ENCODE peak calls at places on chromosomes 5 and 9, in seven cellular contexts. D is Caco-2; U is kidney; A is adrenal gland; I is CD8-positive, alpha-beta memory T cell; F is aorta; O is A673. P is an unnamed sample. For H3K4me1, the result is how much of the 10 kb centered on the place peaks cover.

GRCh38 chr5:172172912-172173591 is 15.0 kb downstream of the STK10 start:
- DNase-seq in D (no peak), U (no peak), A (no peak), I (no peak), F (no peak), O (no peak), P (no peak)

GRCh38 chr9:103707181-103707580 is 386.9 kb upstream of the SMC2 start:
- DNase-seq in D (no peak), U (no peak), A (no peak), I (no peak), F (no peak), O (no peak), P (no peak)

GRCh38 chr9:12060811-12061210 is 632.4 kb upstream of the TYRP1 start:
- DNase-seq in D (no peak), U (no peak), A (peak), I (no peak), F (no peak), O (no peak), P (no peak)

GRCh38 chr5:72955143-72955767 is 586 bp upstream of the FCHO2 start:
- DNase-seq in D (peak), U (peak), A (peak), I (no peak), F (peak), O (no peak), P (no peak)

GRCh38 chr9:82170079-82170662 is 181.6 kb downstream of the SPATA31D1 start:
- DNase-seq in D (no peak), U (no peak), A (no peak), I (no peak), F (no peak), O (peak), P (no peak)

GRCh38 chr5:146342519-146342881 is 3.9 kb downstream of the POU4F3 start:
- DNase-seq in D (no peak), U (no peak), A (no peak), I (no peak), F (no peak), O (no peak), P (no peak)

GRCh38 chr5:132103969-132104391 is 30.4 kb downstream of the CSF2 start:
- DNase-seq in D (no peak), U (no peak), A (no peak), I (no peak), F (no peak), O (no peak), P (no peak)

GRCh38 chr5:13212843-13213242 is 731.6 kb downstream of the DNAH5 start:
- DNase-seq in D (no peak), U (no peak), A (no peak), I (no peak), F (no peak), O (no peak), P (no peak)

GRCh38 chr5:1246711-1247431 is 21.7 kb downstream of the SLC6A18 start:
- DNase-seq in D (peak), U (no peak), A (peak), I (no peak), F (no peak), O (peak), P (peak)

GRCh38 chr9:112175796-112176315 is 759 bp upstream of the SUSD1 start:
- DNase-seq in D (no peak), U (no peak), A (no peak), I (no peak), F (no peak), O (no peak), P (no peak)

GRCh38 chr5:43985411-43985810 is 382.4 kb downstream of the NNT start:
- DNase-seq in D (no peak), U (no peak), A (no peak), I (no peak), F (no peak), O (no peak), P (no peak)

GRCh38 chr5:172370648-172371248 is 83.6 kb downstream of the SH3PXD2B start:
- DNase-seq in D (no peak), U (no peak), A (peak), I (no peak), F (no peak), O (peak), P (peak)

GRCh38 chr5:132498152-132498551 is 7.6 kb upstream of the IRF1 start:
- DNase-seq in D (no peak), U (no peak), A (peak), I (no peak), F (peak), O (no peak), P (no peak)

GRCh38 chr5:35488055-35488454 is 129.6 kb upstream of the SPEF2 start:
- DNase-seq in D (no peak), U (no peak), A (no peak), I (no peak), F (no peak), O (no peak), P (no peak)

GRCh38 chr5:108345541-108346171 is 36.2 kb downstream of the FBXL17 start:
- DNase-seq in D (no peak), U (no peak), A (no peak), I (no peak), F (no peak), O (peak), P (peak)

GRCh38 chr9:132161743-132162187 is at the start of gene NTNG2:
- DNase-seq in D (no peak), U (no peak), A (no peak), I (no peak), F (no peak), O (no peak), P (no peak)

GRCh38 chr9:19925674-19926503 is 137.1 kb upstream of the SLC24A2 start:
- DNase-seq in D (peak), U (peak), A (peak), I (peak), F (no peak), O (peak), P (peak)

GRCh38 chr9:111107141-111107540 is 68.9 kb upstream of the LPAR1 start:
- DNase-seq in D (no peak), U (no peak), A (no peak), I (no peak), F (no peak), O (no peak), P (no peak)

GRCh38 chr5:172943906-172944305 is 15.3 kb upstream of the RPL26L1 start:
- DNase-seq in D (no peak), U (peak), A (no peak), I (no peak), F (peak), O (peak), P (no peak)

GRCh38 chr9:16710888-16711287 is 159.6 kb downstream of the BNC2 start:
- DNase-seq in D (no peak), U (no peak), A (no peak), I (no peak), F (no peak), O (no peak), P (no peak)

GRCh38 chr9:95776131-95776530 is 99.4 kb upstream of the ERCC6L2 start:
- DNase-seq in D (no peak), U (no peak), A (no peak), I (no peak), F (no peak), O (no peak), P (no peak)

GRCh38 chr5:130479045-130479804 is 575.0 kb downstream of the CHSY3 start:
- DNase-seq in D (no peak), U (no peak), A (no peak), I (no peak), F (no peak), O (peak), P (no peak)

GRCh38 chr5:73777192-73777591 is 151.2 kb downstream of the ARHGEF28 start:
- DNase-seq in D (no peak), U (no peak), A (no peak), I (no peak), F (no peak), O (no peak), P (no peak)

GRCh38 chr9:91560301-91560700 is 136.7 kb upstream of the NFIL3 start:
- DNase-seq in D (no peak), U (no peak), A (no peak), I (no peak), F (no peak), O (peak), P (no peak)

GRCh38 chr9:65435464-65435863 is 150.5 kb upstream of the FOXD4L5 start:
- DNase-seq in D (no peak), U (no peak), A (no peak), I (no peak), F (no peak), O (no peak), P (no peak)

GRCh38 chr5:36939969-36940858 is 63.6 kb downstream of the NIPBL start:
- DNase-seq in D (no peak), U (no peak), A (no peak), I (no peak), F (no peak), O (no peak), P (no peak)

GRCh38 chr9:99142275-99142674 is 37.4 kb downstream of the TGFBR1 start:
- DNase-seq in D (no peak), U (no peak), A (no peak), I (no peak), F (no peak), O (no peak), P (no peak)

GRCh38 chr9:630817-631216 is 210.7 kb upstream of the DMRT1 start:
- DNase-seq in D (no peak), U (no peak), A (no peak), I (no peak), F (no peak), O (no peak), P (no peak)

GRCh38 chr9:37746448-37747270 is 6.9 kb upstream of the TRMT10B start:
- DNase-seq in D (no peak), U (no peak), A (no peak), I (no peak), F (no peak), O (peak), P (peak)

GRCh38 chr5:1789838-1790462 is 9.7 kb downstream of the MRPL36 start:
- DNase-seq in D (peak), U (no peak), A (no peak), I (no peak), F (peak), O (peak), P (no peak)

GRCh38 chr5:142618125-142618524 is 67.8 kb downstream of the FGF1 start:
- DNase-seq in D (no peak), U (no peak), A (no peak), I (no peak), F (no peak), O (peak), P (peak)

DNA sequence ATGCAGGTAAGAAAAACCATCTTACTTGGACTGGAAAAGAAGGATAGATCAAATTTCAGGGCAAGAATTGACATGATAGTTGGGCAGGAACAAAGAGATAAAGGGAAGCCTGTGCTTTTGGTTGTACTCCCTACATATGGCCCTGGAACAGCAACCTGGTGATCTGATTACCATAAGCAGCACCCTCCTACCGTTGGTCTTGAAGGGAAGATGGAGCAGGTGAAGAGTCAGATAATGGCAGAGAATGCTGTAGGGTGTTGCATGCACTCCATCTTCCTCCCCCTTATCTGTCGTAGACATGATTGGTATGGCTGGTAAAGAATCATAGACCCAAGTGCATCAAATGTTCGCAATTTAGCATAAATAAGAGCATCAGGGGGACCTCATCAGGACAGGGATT is 4.7 kb downstream of the IRGM start:
- DNase-seq in D (no peak), U (no peak), A (no peak), I (no peak), F (no peak), O (no peak), P (no peak)
- H3K4me1 ChIP-seq in D (under half), U (under half), A (under half), I (under half), F (under half), O (under half), P (under half)

GRCh38 chr5:150661821-150662596 is 958 bp downstream of the MYOZ3 start:
- DNase-seq in D (no peak), U (no peak), A (no peak), I (no peak), F (no peak), O (no peak), P (no peak)
- H3K4me1 ChIP-seq in D (under half), U (under half), A (under half), I (under half), F (under half), O (under half), P (under half)

GRCh38 chr5:38465045-38465444 is 91.4 kb downstream of the LIFR start:
- DNase-seq in D (no peak), U (no peak), A (no peak), I (no peak), F (no peak), O (no peak), P (peak)

GRCh38 chr5:38467353-38468040 is 88.9 kb downstream of the LIFR start:
- DNase-seq in D (no peak), U (peak), A (no peak), I (no peak), F (peak), O (no peak), P (no peak)

GRCh38 chr5:38468202-38468656 is 88.2 kb downstream of the LIFR start:
- DNase-seq in D (no peak), U (no peak), A (no peak), I (no peak), F (peak), O (no peak), P (no peak)

GRCh38 chr5:38465702-38466443 is 90.6 kb downstream of the LIFR start:
- DNase-seq in D (no peak), U (no peak), A (no peak), I (no peak), F (no peak), O (no peak), P (no peak)

GRCh38 chr5:38466444-38467189 is 89.8 kb downstream of the LIFR start:
- DNase-seq in D (no peak), U (peak), A (peak), I (no peak), F (peak), O (no peak), P (no peak)
- H3K4me1 ChIP-seq in D (under half), U (half or more), A (under half), I (under half), F (under half), O (under half), P (under half)

DNA sequence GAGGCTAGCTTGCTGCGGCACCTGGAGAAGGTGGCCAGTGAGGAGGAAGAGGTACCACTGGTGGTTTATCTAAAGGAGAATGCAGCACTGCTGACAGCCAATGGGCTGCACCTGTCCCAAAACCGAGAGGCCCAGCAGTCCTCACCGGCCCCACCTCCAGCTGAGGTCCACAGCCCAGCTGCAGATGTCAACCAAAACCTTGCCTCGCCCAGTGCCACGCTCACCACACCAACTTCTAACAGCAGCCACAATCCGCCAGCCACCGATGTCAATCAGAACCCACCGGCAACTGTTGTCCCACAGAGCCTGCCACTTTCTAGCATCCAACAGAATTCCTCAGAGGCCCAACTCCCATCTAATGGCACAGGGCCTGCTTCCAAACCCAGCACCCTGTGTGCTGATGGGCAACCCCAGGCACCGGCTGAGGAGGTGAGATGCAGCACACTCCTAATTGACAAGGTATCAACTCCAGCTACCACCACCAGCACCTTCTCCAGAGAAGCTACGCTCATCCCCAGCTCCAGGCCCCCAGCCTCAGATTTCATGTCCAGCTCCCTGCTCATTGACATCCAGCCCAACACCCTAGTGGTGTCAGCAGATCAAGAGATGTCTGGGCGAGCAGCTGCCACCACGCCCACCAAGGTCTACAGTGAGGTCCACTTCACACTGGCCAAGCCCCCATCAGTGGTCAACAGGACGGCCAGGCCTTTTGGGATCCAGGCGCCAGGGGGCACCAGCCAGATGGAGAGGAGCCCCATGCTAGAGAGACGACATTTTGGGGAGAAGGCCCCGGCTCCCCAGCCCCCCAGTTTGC is 8.0 kb downstream of the SYNPO start:
- DNase-seq in D (no peak), U (peak), A (no peak), I (no peak), F (no peak), O (no peak), P (peak)
- H3K4me1 ChIP-seq in D (under half), U (under half), A (half or more), I (under half), F (under half), O (under half), P (half or more)

GRCh38 chr9:113616716-113617496 is 153.4 kb downstream of the RGS3 start:
- DNase-seq in D (no peak), U (peak), A (no peak), I (no peak), F (peak), O (no peak), P (no peak)
- H3K4me1 ChIP-seq in D (under half), U (half or more), A (under half), I (under half), F (under half), O (half or more), P (half or more)

GRCh38 chr5:147854331-147854730 is 22.9 kb upstream of the SPINK1 start:
- DNase-seq in D (no peak), U (no peak), A (no peak), I (no peak), F (no peak), O (no peak), P (no peak)

GRCh38 chr5:147853372-147853987 is 22.0 kb upstream of the SPINK1 start:
- DNase-seq in D (no peak), U (no peak), A (no peak), I (no peak), F (no peak), O (no peak), P (no peak)

GRCh38 chr5:147852365-147852764 is 20.9 kb upstream of the SPINK1 start:
- DNase-seq in D (no peak), U (no peak), A (no peak), I (no peak), F (no peak), O (no peak), P (no peak)

GRCh38 chr5:147849226-147849625 is 17.8 kb upstream of the SPINK1 start:
- DNase-seq in D (no peak), U (no peak), A (no peak), I (no peak), F (no peak), O (no peak), P (no peak)

GRCh38 chr5:147851578-147851977 is 20.1 kb upstream of the SPINK1 start:
- DNase-seq in D (no peak), U (no peak), A (no peak), I (no peak), F (no peak), O (no peak), P (no peak)
- H3K4me1 ChIP-seq in D (under half), U (under half), A (under half), I (under half), F (under half), O (under half), P (under half)

GRCh38 chr9:136698681-136699246 is 11.5 kb upstream of the AGPAT2 start:
- DNase-seq in D (no peak), U (no peak), A (no peak), I (no peak), F (no peak), O (no peak), P (no peak)
- H3K4me1 ChIP-seq in D (half or more), U (under half), A (under half), I (under half), F (under half), O (under half), P (under half)

GRCh38 chr9:127912882-127913281 is 4.0 kb downstream of the ST6GALNAC4 start:
- DNase-seq in D (peak), U (no peak), A (no peak), I (no peak), F (no peak), O (no peak), P (no peak)

GRCh38 chr9:127912296-127912695 is 4.5 kb downstream of the ST6GALNAC4 start:
- DNase-seq in D (no peak), U (peak), A (no peak), I (no peak), F (no peak), O (no peak), P (no peak)

GRCh38 chr9:127915325-127915752 is 1.5 kb downstream of the ST6GALNAC4 start:
- DNase-seq in D (no peak), U (peak), A (no peak), I (no peak), F (no peak), O (no peak), P (no peak)

GRCh38 chr9:127915801-127916664 is 808 bp downstream of the ST6GALNAC4 start:
- DNase-seq in D (no peak), U (peak), A (no peak), I (no peak), F (no peak), O (no peak), P (peak)

GRCh38 chr9:127913682-127914081 is 3.2 kb downstream of the ST6GALNAC4 start:
- DNase-seq in D (no peak), U (peak), A (no peak), I (no peak), F (no peak), O (no peak), P (no peak)
- H3K4me1 ChIP-seq in D (under half), U (under half), A (under half), I (under half), F (under half), O (under half), P (under half)

GRCh38 chr5:80031109-80031508 is 4.0 kb upstream of the THBS4 start:
- DNase-seq in D (no peak), U (no peak), A (no peak), I (no peak), F (no peak), O (no peak), P (no peak)
- H3K4me1 ChIP-seq in D (under half), U (under half), A (under half), I (under half), F (under half), O (under half), P (under half)

P was measured in SJCRH30.